ENCODE peak calls at places on chromosomes 7 and 10, in five cellular contexts. Y is GM23338, W is A549, A is HepG2, G is GM12878. J is an unnamed sample.

GRCh38 chr10:87838650-87839049 is 20.6 kb upstream of the ATAD1 start:
- DNase-seq in Y (no peak), W (no peak), A (no peak), G (no peak), J (no peak)

GRCh38 chr7:148962823-148963582 is 65.3 kb downstream of the PDIA4 start:
- DNase-seq in Y (peak), W (peak), A (peak), G (peak), J (peak)

GRCh38 chr10:29496341-29497162 is 138.2 kb downstream of the SVIL start:
- DNase-seq in Y (peak), W (peak), A (peak), G (no peak), J (peak)

GRCh38 chr10:126133906-126134703 is 237.7 kb downstream of the FANK1 start:
- DNase-seq in Y (no peak), W (peak), A (no peak), G (no peak), J (no peak)

GRCh38 chr10:54002077-54002476 is 799.0 kb downstream of the PCDH15 start:
- DNase-seq in Y (no peak), W (no peak), A (no peak), G (no peak), J (no peak)

GRCh38 chr7:8908889-8909288 is 475.5 kb downstream of the NXPH1 start:
- DNase-seq in Y (no peak), W (no peak), A (no peak), G (no peak), J (no peak)

GRCh38 chr7:66847879-66848810 is 72.9 kb upstream of the TMEM248 start:
- DNase-seq in Y (peak), W (peak), A (peak), G (no peak), J (no peak)

GRCh38 chr7:90923576-90923975 is 327.5 kb downstream of the CDK14 start:
- DNase-seq in Y (no peak), W (no peak), A (no peak), G (no peak), J (no peak)

GRCh38 chr7:135645296-135645904 is 16.9 kb upstream of the STMP1 start:
- DNase-seq in Y (peak), W (peak), A (peak), G (no peak), J (peak)

GRCh38 chr10:74543276-74543675 is 283.1 kb upstream of the KAT6B start:
- DNase-seq in Y (no peak), W (no peak), A (no peak), G (no peak), J (no peak)

GRCh38 chr10:133458710-133459453 is 5.1 kb downstream of the SCART1 start:
- DNase-seq in Y (no peak), W (no peak), A (no peak), G (no peak), J (no peak)

DNA sequence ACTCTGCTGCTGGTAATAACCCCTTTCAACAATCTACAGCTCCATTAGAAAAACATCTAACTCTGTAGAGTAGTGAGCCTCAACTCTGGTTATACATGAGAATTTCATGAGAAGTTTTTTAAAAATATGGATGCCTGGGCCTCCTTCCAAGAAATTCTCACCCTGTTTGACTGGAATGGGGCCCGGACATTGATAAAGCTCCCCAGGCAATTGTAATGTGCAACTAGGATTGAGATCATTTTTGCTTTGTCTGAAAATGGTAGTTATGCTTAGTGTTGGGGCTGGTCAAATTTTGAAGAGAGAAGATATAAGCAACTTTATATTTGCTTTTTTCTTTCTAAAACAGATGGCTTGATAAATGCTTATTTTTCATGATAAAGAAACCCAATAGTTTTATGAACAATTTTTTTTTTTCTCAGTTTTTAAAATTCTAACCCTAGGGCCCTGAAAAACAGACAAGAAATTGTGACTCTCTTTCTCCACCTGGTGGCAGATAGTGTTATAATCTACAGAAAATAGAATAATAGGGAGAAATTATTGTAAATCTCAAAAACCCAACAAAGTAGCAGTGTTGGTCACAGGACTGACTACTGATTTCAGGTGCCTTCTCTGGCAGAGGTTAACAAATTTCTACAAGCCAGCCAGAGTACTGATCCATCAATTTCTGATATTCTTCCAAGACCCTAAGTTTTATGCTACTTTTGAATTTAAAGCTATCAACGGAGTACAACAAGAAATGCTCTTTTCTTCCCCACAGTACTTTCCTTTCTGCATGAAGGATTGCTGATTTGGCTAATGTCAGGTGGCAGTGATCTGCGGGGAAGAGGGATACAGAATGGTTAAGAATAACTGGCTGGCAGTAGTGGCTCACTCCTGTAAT is 174.8 kb downstream of the DKK1 start:
- DNase-seq in Y (peak), W (peak), A (peak), G (no peak), J (peak)
- TF ChIP-seq JUNB in Y (no peak), W (no peak), A (no peak), G (no peak), J (no peak)

DNA sequence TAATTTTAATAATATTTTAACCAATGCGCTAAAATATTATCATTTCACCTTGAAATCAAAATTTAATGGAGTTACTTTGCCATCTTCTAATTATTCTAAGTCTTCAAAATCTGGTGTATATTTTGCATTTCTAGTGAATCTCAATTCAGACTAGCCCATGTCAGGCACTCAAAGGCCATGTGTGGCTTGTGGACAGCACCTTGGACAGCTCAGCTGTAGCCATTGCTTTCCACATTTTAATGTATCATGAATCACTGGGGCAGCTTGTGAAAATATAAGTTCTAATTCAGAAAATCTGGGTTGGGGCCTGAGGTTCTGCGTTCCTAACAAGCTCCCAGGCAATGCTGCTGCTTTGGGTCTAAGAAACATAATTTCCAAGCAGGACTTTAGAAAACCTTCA is 57.2 kb downstream of the MGAM2 start:
- DNase-seq in Y (no peak), W (no peak), A (no peak), G (no peak), J (no peak)
- TF ChIP-seq JUNB in Y (no peak), W (no peak), A (no peak), G (no peak), J (no peak)

GRCh38 chr7:115054478-115055122 is 132.7 kb downstream of the MDFIC start:
- DNase-seq in Y (no peak), W (no peak), A (no peak), G (no peak), J (no peak)
- TF ChIP-seq JUNB in Y (no peak), W (no peak), A (no peak), G (no peak), J (no peak)

DNA sequence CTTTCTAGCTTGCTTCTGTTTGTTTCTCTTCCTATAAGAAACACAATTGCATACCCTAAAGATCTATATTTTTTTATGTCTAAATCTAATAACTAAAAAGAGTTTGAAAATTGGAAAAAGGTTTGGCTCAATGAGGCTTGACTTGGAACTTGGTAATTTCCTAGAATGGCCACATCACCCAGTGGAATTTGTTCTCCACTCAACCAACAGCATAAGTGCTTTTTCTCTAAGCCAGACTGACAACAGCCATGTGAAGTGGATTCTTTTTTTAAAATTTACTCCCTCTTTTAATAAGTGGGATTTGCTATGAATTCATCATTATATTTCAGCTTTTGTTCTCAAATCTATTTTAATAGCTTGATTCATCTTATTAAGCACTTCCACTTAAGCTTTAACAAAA is 33.8 kb downstream of the GBF1 start:
- DNase-seq in Y (no peak), W (no peak), A (no peak), G (no peak), J (no peak)
- TF ChIP-seq JUNB in Y (no peak), W (no peak), A (no peak), G (no peak), J (no peak)

GRCh38 chr10:71868192-71868697 is 17.2 kb upstream of the PSAP start:
- DNase-seq in Y (no peak), W (peak), A (peak), G (no peak), J (peak)
- TF ChIP-seq JUNB in Y (no peak), W (peak), A (no peak), G (no peak), J (no peak)

GRCh38 chr7:154942718-154943117 is 60.2 kb downstream of the PAXIP1 start:
- DNase-seq in Y (no peak), W (no peak), A (no peak), G (no peak), J (no peak)
- TF ChIP-seq JUNB in Y (no peak), W (no peak), A (no peak), G (no peak), J (no peak)

GRCh38 chr7:25391295-25391861 is 163.1 kb upstream of the NPVF start:
- DNase-seq in Y (no peak), W (peak), A (peak), G (no peak), J (peak)
- TF ChIP-seq JUNB in Y (no peak), W (no peak), A (no peak), G (no peak), J (no peak)

GRCh38 chr7:2266911-2267310 is 24.9 kb downstream of the NUDT1 start:
- DNase-seq in Y (no peak), W (peak), A (no peak), G (no peak), J (no peak)
- TF ChIP-seq JUNB in Y (no peak), W (no peak), A (no peak), G (no peak), J (no peak)

DNA sequence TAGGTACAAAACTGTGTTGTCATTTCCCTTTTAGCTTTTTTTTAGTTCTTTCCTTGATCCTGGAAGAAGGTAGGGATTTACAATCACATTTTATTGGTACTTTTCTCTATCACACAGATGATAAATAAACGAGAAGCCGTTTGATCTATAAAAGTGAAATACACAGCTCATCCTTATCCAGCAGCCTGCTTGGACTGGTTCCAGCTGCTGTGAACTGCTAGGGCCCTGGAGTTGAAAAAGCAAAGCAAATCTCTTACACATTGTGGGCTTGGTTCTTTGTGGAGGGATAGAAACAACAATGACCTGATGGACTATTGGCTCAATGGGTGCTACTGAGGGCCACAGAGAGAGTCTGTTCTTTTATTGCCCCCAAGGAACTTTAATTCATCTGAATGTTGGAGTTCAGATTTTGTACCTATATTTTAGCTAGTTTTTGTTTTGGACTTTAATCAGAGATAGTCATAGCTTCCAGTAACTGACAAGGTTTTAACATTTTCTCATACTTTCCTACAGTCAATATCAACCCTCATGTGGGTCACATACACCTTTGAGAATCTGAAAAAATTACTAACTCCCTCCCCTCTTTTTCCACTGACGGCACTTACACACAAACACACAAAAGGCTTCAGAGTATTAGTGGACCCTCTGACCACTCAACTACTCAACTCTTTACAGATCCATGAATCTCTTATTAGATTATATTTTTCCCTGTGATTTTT is 91.6 kb upstream of the CCDC6 start:
- DNase-seq in Y (no peak), W (no peak), A (no peak), G (no peak), J (no peak)
- TF ChIP-seq JUNB in Y (no peak), W (no peak), A (no peak), G (no peak), J (no peak)